ENCODE peak calls at places on chromosomes 3 and 15, in five cellular contexts. N is neuronal stem cell, F is mesenchymal stem cell, O is trophoblast cell, P is H1. I is an unnamed sample.

GRCh38 chr3:39166134-39166710 is 12.8 kb upstream of the CSRNP1 start:
- DNase-seq in P (no peak), N (no peak), F (peak), O (peak), I (no peak)

GRCh38 chr15:92654662-92655061 is 913 bp downstream of the FAM174B start:
- DNase-seq in O (no peak), F (no peak), P (no peak), N (no peak), I (no peak)

GRCh38 chr15:69613182-69613581 is 160.6 kb downstream of the RPLP1 start:
- DNase-seq in F (no peak), P (no peak), N (no peak), O (no peak), I (no peak)

GRCh38 chr3:18223591-18224338 is 201.4 kb downstream of the SATB1 start:
- DNase-seq in N (no peak), O (no peak), F (no peak), P (no peak), I (no peak)

GRCh38 chr3:141070727-141071357 is 19.7 kb downstream of the SPSB4 start:
- DNase-seq in N (no peak), P (peak), O (no peak), F (no peak), I (peak)

GRCh38 chr15:40501487-40501886 is 30.7 kb downstream of the CHST14 start:
- DNase-seq in N (no peak), P (no peak), F (no peak), O (peak), I (no peak)

GRCh38 chr3:133992951-133993595 is 36.7 kb downstream of the SLCO2A1 start:
- DNase-seq in P (no peak), O (no peak), F (no peak), N (no peak), I (peak)

GRCh38 chr3:8638994-8639393 is 5.6 kb downstream of the SSUH2 start:
- DNase-seq in N (no peak), O (no peak), F (no peak), P (no peak), I (no peak)

GRCh38 chr3:49132437-49133225 is at the start of gene LAMB2:
- DNase-seq in P (peak), F (peak), O (peak), N (peak), I (peak)

GRCh38 chr3:32469151-32469874 is 33.3 kb downstream of the CMTM6 start:
- DNase-seq in F (no peak), O (peak), N (no peak), P (no peak), I (no peak)

GRCh38 chr15:53739651-53740050 is 19.8 kb downstream of the WDR72 start:
- DNase-seq in O (no peak), P (no peak), N (no peak), F (no peak), I (no peak)
- H2BK12ac ChIP-seq in O (no peak), P (no peak), N (no peak), F (no peak), I (no peak)

GRCh38 chr15:25600751-25601150 is 161.9 kb upstream of the UBE3A start:
- DNase-seq in O (peak), P (no peak), N (no peak), F (no peak), I (no peak)
- H2BK12ac ChIP-seq in O (no peak), P (no peak), N (no peak), F (no peak), I (no peak)

GRCh38 chr3:174495928-174496327 is 363.2 kb upstream of the NAALADL2 start:
- DNase-seq in F (peak), N (no peak), P (no peak), O (no peak), I (no peak)
- H2BK12ac ChIP-seq in F (no peak), N (no peak), P (no peak), O (no peak), I (no peak)

DNA sequence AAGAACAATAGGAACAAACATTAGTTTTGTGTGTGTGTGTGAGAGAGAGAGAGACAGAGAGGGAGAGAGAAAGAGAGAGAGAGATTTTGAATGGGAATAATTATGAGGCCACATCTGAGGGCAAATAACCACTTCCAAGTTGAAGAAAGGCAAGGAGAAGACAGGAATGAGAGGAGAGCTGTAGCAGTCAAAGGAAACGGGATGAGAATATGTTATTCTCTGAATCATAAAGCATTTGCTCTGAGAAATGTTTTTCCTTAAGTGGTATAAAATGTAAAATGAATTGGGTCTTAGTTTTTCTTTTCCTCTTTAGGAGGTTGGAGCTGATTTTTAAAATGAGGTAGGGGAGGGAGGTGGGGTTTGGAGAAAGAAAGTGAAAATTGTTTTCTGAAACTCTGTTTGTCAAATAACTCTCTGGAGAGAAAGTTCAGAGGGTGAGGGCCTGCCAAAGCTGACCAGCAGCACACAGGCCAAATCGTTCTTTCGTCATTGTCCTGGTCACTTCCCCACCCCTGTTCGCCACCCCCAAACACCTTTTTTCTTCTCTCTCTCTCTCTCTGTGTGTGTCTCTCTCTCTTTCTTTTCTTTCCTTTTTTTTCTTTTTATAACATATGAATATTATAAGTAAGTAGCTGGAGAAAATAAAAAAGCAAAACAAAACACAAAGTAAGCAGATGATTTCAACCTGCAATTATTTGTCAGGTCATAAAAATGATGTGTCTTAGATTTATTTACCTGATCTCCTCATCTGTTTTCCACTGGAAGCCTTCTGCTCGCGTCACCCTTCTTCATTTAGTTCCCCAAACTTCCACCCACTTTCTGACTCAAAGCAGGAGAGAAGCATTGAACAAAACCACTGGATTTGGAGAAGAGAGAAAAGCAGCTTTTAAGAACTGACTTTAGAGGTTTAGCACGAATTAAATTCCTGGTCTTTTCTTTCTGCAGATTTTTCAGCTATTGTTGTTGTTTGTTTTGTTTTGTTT is 110.6 kb downstream of the LPP start:
- DNase-seq in O (no peak), F (peak), P (no peak), N (no peak), I (no peak)
- H2BK12ac ChIP-seq in O (no peak), F (peak), P (no peak), N (no peak), I (no peak)

GRCh38 chr3:23202921-23203650 is at the start of gene UBE2E2:
- DNase-seq in O (peak), F (peak), P (no peak), N (peak), I (peak)

GRCh38 chr3:23201154-23201838 is 1.8 kb upstream of the UBE2E2 start:
- DNase-seq in O (no peak), F (no peak), N (no peak), P (no peak), I (no peak)

GRCh38 chr3:23199649-23200048 is 3.5 kb upstream of the UBE2E2 start:
- DNase-seq in F (no peak), N (no peak), P (no peak), O (no peak), I (no peak)

GRCh38 chr3:23203651-23204111 is 554 bp downstream of the UBE2E2 start:
- DNase-seq in O (peak), F (peak), P (no peak), N (no peak), I (peak)

DNA sequence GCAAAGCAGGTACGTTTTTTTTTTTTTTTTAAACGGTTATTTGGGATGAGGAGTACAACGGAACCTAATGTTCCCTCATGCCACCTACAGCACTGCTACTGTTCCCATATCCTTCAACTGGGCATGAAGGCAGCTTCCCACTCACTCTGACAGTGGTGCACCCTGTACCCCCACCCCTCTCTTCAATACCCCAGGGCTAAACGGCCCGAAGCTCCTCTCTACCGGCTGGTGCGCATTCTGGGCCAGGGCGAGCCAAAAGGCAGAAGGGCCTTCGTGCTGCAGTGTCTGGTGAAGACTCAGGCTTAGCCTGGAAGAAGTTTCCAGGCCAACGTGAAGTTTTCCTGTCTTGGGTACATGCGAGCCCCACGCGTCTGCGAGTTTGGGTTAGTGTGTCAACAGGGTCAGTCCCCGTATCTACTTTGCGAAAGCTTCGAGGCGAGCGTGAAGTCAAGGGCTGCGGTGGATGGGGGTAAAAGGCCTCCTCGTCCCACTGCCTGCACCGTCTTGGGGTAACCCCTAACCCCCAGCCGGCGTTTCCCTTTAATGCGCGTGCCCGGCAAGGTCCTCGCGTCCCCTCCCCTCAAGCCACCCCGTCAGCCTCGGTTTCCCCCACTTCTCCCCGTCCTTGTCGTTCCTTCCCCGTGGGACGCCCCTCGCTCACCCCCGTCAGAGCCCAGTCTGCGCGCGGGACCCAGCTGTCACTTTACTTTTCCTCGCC is 765 bp upstream of the UBE2E2 start:
- DNase-seq in O (peak), N (no peak), P (no peak), F (peak), I (no peak)
- H2BK12ac ChIP-seq in O (peak), N (peak), P (no peak), F (peak), I (no peak)

GRCh38 chr3:94647131-94647530 is 584.3 kb downstream of the NSUN3 start:
- DNase-seq in F (no peak), O (no peak), P (no peak), N (no peak), I (no peak)
- H2BK12ac ChIP-seq in F (no peak), O (no peak), P (no peak), N (no peak), I (no peak)

GRCh38 chr15:26686547-26687187 is 86.2 kb downstream of the GABRB3 start:
- DNase-seq in F (no peak), N (no peak), O (no peak), P (no peak), I (no peak)

GRCh38 chr15:26679927-26680326 is 92.9 kb downstream of the GABRB3 start:
- DNase-seq in O (no peak), F (no peak), N (no peak), P (no peak), I (no peak)

GRCh38 chr15:26682765-26683164 is 90.1 kb downstream of the GABRB3 start:
- DNase-seq in N (no peak), P (no peak), F (no peak), O (no peak), I (peak)
- H2BK12ac ChIP-seq in N (no peak), P (peak), F (no peak), O (peak), I (no peak)

GRCh38 chr3:103385991-103386390 is 951.2 kb downstream of the ZPLD1 start:
- DNase-seq in P (no peak), N (peak), O (no peak), F (no peak), I (no peak)

GRCh38 chr3:103381286-103381685 is 946.5 kb downstream of the ZPLD1 start:
- DNase-seq in P (no peak), F (no peak), N (no peak), O (peak), I (no peak)

GRCh38 chr3:103380391-103380790 is 945.6 kb downstream of the ZPLD1 start:
- DNase-seq in N (no peak), O (no peak), F (no peak), P (no peak), I (no peak)
- H2BK12ac ChIP-seq in N (no peak), O (no peak), F (no peak), P (no peak), I (no peak)

DNA sequence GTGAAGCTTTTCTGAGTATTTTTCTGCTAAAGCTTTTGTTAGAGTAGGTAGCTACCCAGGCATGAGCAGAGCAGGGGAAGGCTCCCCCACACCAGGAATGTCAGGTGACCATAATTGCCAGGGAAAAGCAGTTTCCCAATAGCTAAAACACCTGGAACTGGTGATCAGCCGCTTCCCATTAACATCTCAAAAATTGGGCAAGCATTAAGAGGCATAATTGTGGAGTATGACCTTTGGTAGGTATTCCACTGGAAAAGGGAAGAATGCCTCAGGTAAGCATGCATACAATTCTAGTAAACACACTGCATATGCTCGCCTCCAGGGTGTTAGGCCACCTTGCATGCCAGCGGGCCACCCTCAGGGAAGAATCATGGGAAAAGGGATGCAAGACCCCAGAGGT is 84.5 kb downstream of the CCR1 start:
- DNase-seq in P (no peak), O (peak), N (no peak), F (no peak), I (no peak)
- H2BK12ac ChIP-seq in P (no peak), O (peak), N (no peak), F (no peak), I (no peak)

I was measured in H9.